ENCODE peak calls at places on chromosomes 16 and 17, in four cellular contexts. K is GM12878, B is K562, V is HepG2. X is an unnamed sample.

GRCh38 chr17:73586921-73587680 is 57.1 kb downstream of the SDK2 start:
- DNase-seq in K (no peak), V (peak; percentile 41), B (peak; percentile 53), X (no peak)

GRCh38 chr17:82657926-82658325 is 9.7 kb upstream of the WDR45B start:
- DNase-seq in B (no peak), V (no peak), K (no peak), X (no peak)

GRCh38 chr16:11996433-11997174 is 20.1 kb downstream of the SNX29 start:
- DNase-seq in V (no peak), B (no peak), K (no peak), X (no peak)

GRCh38 chr17:16422416-16422815 is 7.0 kb downstream of the TRPV2 start:
- DNase-seq in B (no peak), K (no peak), V (no peak), X (no peak)

GRCh38 chr17:8117980-8118768 is at the start of gene ALOXE3:
- DNase-seq in B (peak; percentile 41), K (no peak), V (peak; percentile 49), X (peak; percentile 42)

GRCh38 chr17:47975189-47975814 is 4.4 kb downstream of the CDK5RAP3 start:
- DNase-seq in V (no peak), B (no peak), K (no peak), X (peak; percentile 64)

GRCh38 chr17:80827646-80828643 is 163.7 kb upstream of the CHMP6 start:
- DNase-seq in K (no peak), V (no peak), B (no peak), X (peak; percentile 43)

GRCh38 chr16:1043831-1044514 is 28.6 kb upstream of the SSTR5 start:
- DNase-seq in B (no peak), K (no peak), V (no peak), X (no peak)

GRCh38 chr17:46979023-46979870 is at the start of gene RPRML:
- DNase-seq in B (peak; percentile 39), K (no peak), V (no peak), X (peak; percentile 59)

GRCh38 chr16:53588081-53588648 is 85.2 kb upstream of the AKTIP start:
- DNase-seq in K (no peak), V (no peak), B (no peak), X (no peak)

GRCh38 chr16:83212301-83212841 is 585.6 kb downstream of the CDH13 start:
- DNase-seq in K (no peak), V (no peak), B (no peak), X (no peak)

GRCh38 chr16:1093284-1094123 is 2.5 kb downstream of the C1QTNF8 start:
- DNase-seq in V (peak; percentile 43), B (peak; percentile 31), K (no peak), X (peak; percentile 49)

GRCh38 chr17:44086364-44087311 is 16.1 kb downstream of the G6PC3 start:
- DNase-seq in V (peak; percentile 83), B (peak; percentile 92), K (no peak), X (no peak)

GRCh38 chr17:9956474-9957131 is 51.5 kb upstream of the RCVRN start:
- DNase-seq in V (no peak), K (no peak), B (no peak), X (peak; percentile 23)

GRCh38 chr17:56939869-56940484 is 20.9 kb downstream of the COIL start:
- DNase-seq in B (peak; percentile 71), V (peak; percentile 72), K (no peak), X (peak; percentile 24)

GRCh38 chr16:65289022-65289421 is 167.2 kb upstream of the CDH11 start:
- DNase-seq in K (no peak), V (no peak), B (no peak), X (no peak)

GRCh38 chr17:31321481-31321880 is at the start of gene EVI2A:
- DNase-seq in V (no peak), K (peak; percentile 69), B (peak; percentile 11), X (no peak)

GRCh38 chr16:87895641-87896141 is 26.4 kb upstream of the SLC7A5 start:
- DNase-seq in K (peak; percentile 67), B (no peak), V (no peak), X (no peak)

GRCh38 chr16:83215417-83216001 is 588.7 kb downstream of the CDH13 start:
- DNase-seq in V (peak; percentile 21), B (peak; percentile 59), K (no peak), X (peak; percentile 93)

GRCh38 chr16:58286280-58286679 is 8.5 kb downstream of the PRSS54 start:
- DNase-seq in V (no peak), B (no peak), K (no peak), X (no peak)

GRCh38 chr17:6343191-6343590 is 91.7 kb downstream of the AIPL1 start:
- DNase-seq in K (no peak), B (no peak), V (no peak), X (no peak)

GRCh38 chr16:69904495-69905170 is 46.5 kb upstream of the CLEC18A start:
- DNase-seq in K (no peak), B (peak; percentile 14), V (no peak), X (no peak)

GRCh38 chr17:6444573-6445335 is 499 bp downstream of the PIMREG start:
- DNase-seq in B (no peak), V (no peak), K (no peak), X (no peak)

GRCh38 chr17:50778988-50779387 is 11.7 kb upstream of the ANKRD40CL start:
- DNase-seq in K (no peak), V (no peak), B (no peak), X (no peak)

GRCh38 chr17:64250211-64250835 is 12.7 kb downstream of the TEX2 start:
- DNase-seq in V (no peak), K (no peak), B (no peak), X (no peak)

GRCh38 chr17:79089720-79090502 is 15.3 kb downstream of the ENGASE start:
- DNase-seq in K (no peak), B (no peak), V (no peak), X (no peak)

GRCh38 chr16:88385831-88386815 is 3.4 kb downstream of the ZNF469 start:
- DNase-seq in K (no peak), B (no peak), V (no peak), X (no peak)

GRCh38 chr17:75783069-75783783 is 1.4 kb upstream of the UNK start:
- DNase-seq in B (peak; percentile 59), V (peak; percentile 52), K (peak; percentile 83), X (no peak)

GRCh38 chr17:47878203-47879027 is 17.6 kb upstream of the SP2 start:
- DNase-seq in K (no peak), B (no peak), V (no peak), X (no peak)

GRCh38 chr17:67452681-67453554 is 75.8 kb downstream of the PITPNC1 start:
- DNase-seq in V (no peak), K (peak; percentile 42), B (no peak), X (no peak)

GRCh38 chr16:50797456-50797855 is 55.6 kb downstream of the CYLD start:
- DNase-seq in B (no peak), K (no peak), V (no peak), X (no peak)

GRCh38 chr17:6823011-6823442 is 8.5 kb downstream of the TEKT1 start:
- DNase-seq in K (no peak), V (no peak), B (no peak), X (no peak)

GRCh38 chr17:43020789-43021738 is 1.1 kb downstream of the VAT1 start:
- DNase-seq in V (peak; percentile 63), K (no peak), B (peak; percentile 94), X (peak; percentile 64)

GRCh38 chr17:43019418-43019817 is 2.8 kb downstream of the VAT1 start:
- DNase-seq in K (no peak), B (peak; percentile 80), V (no peak), X (no peak)

GRCh38 chr17:43024407-43025289 is at the start of gene RND2:
- DNase-seq in V (peak; percentile 91), B (peak; percentile 98), K (peak; percentile 40), X (peak; percentile 94)

GRCh38 chr17:43020030-43020621 is 2.1 kb downstream of the VAT1 start:
- DNase-seq in B (peak; percentile 57), K (no peak), V (no peak), X (no peak)

DNA sequence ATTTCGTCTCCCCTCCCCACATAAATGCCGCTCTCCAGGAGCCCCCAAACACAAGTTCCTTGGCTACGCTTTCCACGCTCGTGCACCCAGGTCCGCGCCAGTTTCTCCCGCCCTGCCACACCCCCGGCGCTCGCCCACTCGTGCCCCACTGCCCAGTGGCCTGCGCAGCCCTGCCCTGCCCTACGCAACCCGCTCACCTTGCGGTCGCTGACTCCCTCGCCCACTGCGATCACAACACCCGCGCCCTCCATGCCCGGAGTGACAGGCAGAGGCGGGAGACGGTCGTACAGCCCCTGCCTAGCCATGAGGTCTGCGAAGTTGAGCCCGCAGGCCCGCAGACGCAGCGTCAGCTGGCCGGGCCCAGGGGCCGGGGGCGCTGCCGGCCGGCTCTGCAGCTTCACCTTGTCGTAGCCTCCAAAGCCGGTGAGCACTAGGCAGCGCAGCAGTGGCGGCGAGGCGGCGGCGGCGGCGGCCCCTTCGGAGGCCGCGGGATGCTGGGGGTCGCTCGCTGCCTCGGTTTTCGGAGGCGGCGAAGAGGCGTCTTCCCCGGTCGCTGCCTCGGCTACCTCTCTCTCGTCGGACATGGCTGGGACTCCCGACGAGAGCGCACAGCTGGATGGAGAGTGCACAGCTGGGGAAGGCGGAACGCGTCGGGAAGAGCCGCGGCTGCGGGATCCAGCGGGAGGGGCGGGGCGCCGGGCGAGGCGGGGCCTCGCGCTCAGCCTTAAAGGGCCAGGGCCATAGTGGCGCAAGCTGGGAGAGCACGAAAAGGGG is at the start of gene VAT1:
- DNase-seq in V (peak; percentile 72), K (no peak), B (peak; percentile 91), X (peak; percentile 86)
- TF ChIP-seq CREB1 in V (no peak), K (no peak), B (no peak), X (no peak)

GRCh38 chr16:67666538-67667433 is at the start of the genes C16orf86 and ENKD1:
- DNase-seq in B (peak; percentile 90), K (no peak), V (peak; percentile 83), X (peak; percentile 87)
- TF ChIP-seq TCF7 in B (no peak), K (no peak), V (no peak), X (no peak)

GRCh38 chr16:89880477-89881367 is 7.3 kb downstream of the TCF25 start:
- DNase-seq in K (no peak), B (no peak), V (no peak), X (no peak)
- TF ChIP-seq CREB1 in K (no peak), B (no peak), V (no peak), X (no peak)

GRCh38 chr16:85151079-85151602 is 38.9 kb upstream of the CIBAR2 start:
- DNase-seq in V (no peak), B (no peak), K (no peak), X (no peak)

GRCh38 chr16:85150331-85150940 is 38.2 kb upstream of the CIBAR2 start:
- DNase-seq in B (no peak), K (no peak), V (no peak), X (no peak)

GRCh38 chr16:85151603-85152413 is 39.5 kb upstream of the CIBAR2 start:
- DNase-seq in V (no peak), K (no peak), B (peak; percentile 74), X (no peak)

GRCh38 chr16:85148959-85149358 is 36.7 kb upstream of the CIBAR2 start:
- DNase-seq in K (no peak), B (no peak), V (no peak), X (no peak)

GRCh38 chr16:85149776-85150175 is 37.5 kb upstream of the CIBAR2 start:
- DNase-seq in V (no peak), B (no peak), K (no peak), X (no peak)
- TF ChIP-seq TCF7 in V (no peak), B (no peak), K (no peak), X (no peak)